ENCODE peak calls at places on chromosomes 5 and 9, in nine cellular contexts. C, R, V, H, U, Z, S, P and O are unnamed samples.

GRCh38 chr5:126681970-126682369 is 81.2 kb downstream of the PHAX start:
- DNase-seq in H (no peak), Z (no peak), S (no peak), V (no peak), C (no peak), R (no peak), P (no peak), U (no peak), O (no peak)

GRCh38 chr5:93674138-93674537 is 67.3 kb downstream of the POU5F2 start:
- DNase-seq in V (no peak), P (no peak), C (no peak), H (no peak), R (no peak), U (no peak), Z (no peak), S (no peak), O (no peak)

GRCh38 chr5:146722361-146722779 is 156.2 kb downstream of the PPP2R2B start:
- DNase-seq in S (no peak), Z (no peak), P (no peak), U (no peak), V (no peak), C (no peak), R (no peak), H (no peak), O (no peak)

GRCh38 chr9:109901191-109901590 is 121.2 kb downstream of the PALM2AKAP2 start:
- DNase-seq in S (no peak), R (no peak), C (no peak), H (no peak), U (no peak), P (no peak), V (no peak), Z (no peak), O (no peak)

GRCh38 chr5:134536876-134537275 is 11.4 kb downstream of the JADE2 start:
- DNase-seq in C (no peak), U (no peak), H (no peak), V (no peak), S (no peak), P (no peak), R (no peak), Z (no peak), O (no peak)

GRCh38 chr9:38207247-38207778 is 138.3 kb upstream of the SHB start:
- DNase-seq in C (peak; percentile 16), V (no peak), H (no peak), R (no peak), U (no peak), P (no peak), Z (no peak), S (no peak), O (no peak)

GRCh38 chr5:53170748-53171349 is 61.3 kb upstream of the MOCS2 start:
- DNase-seq in Z (no peak), S (no peak), P (peak; percentile 53), C (no peak), U (no peak), H (no peak), R (peak; percentile 32), V (no peak), O (no peak)

GRCh38 chr5:154331267-154331666 is 114.5 kb upstream of the SAP30L start:
- DNase-seq in R (no peak), U (no peak), Z (no peak), H (no peak), P (no peak), V (no peak), C (no peak), S (no peak), O (no peak)

GRCh38 chr9:15133488-15133887 is 173.5 kb downstream of the TTC39B start:
- DNase-seq in C (no peak), S (no peak), V (no peak), Z (no peak), R (no peak), U (no peak), H (no peak), P (no peak), O (no peak)

GRCh38 chr9:88917375-88917774 is 73.9 kb upstream of the S1PR3 start:
- DNase-seq in V (no peak), P (no peak), U (no peak), H (no peak), R (no peak), Z (no peak), S (no peak), C (no peak), O (no peak)

GRCh38 chr5:16461782-16462181 is 3.8 kb downstream of the ZNF622 start:
- DNase-seq in P (no peak), S (no peak), U (no peak), H (no peak), Z (no peak), V (no peak), C (no peak), R (no peak), O (no peak)

GRCh38 chr5:145936401-145937131 is at the start of gene SH3RF2:
- DNase-seq in R (peak; percentile 85), S (no peak), U (peak; percentile 65), V (peak; percentile 55), Z (no peak), C (peak; percentile 95), P (peak; percentile 96), H (peak; percentile 46), O (peak; percentile 73)

GRCh38 chr9:77640741-77641580 is 7.2 kb downstream of the GNA14 start:
- DNase-seq in R (no peak), H (no peak), V (no peak), U (no peak), P (no peak), S (no peak), C (no peak), Z (no peak), O (no peak)

GRCh38 chr9:120474579-120475243 is 105.3 kb downstream of the CDK5RAP2 start:
- DNase-seq in S (no peak), R (no peak), H (peak; percentile 34), Z (no peak), C (no peak), V (no peak), P (no peak), U (no peak), O (no peak)

GRCh38 chr9:137320555-137321384 is 18.7 kb upstream of the NRARP start:
- DNase-seq in V (no peak), R (no peak), U (peak; percentile 59), S (peak; percentile 66), H (no peak), C (peak; percentile 64), Z (peak; percentile 90), P (peak; percentile 65), O (peak; percentile 23)

GRCh38 chr5:157612071-157612476 is 36.5 kb upstream of the ADAM19 start:
- DNase-seq in R (no peak), V (no peak), H (no peak), U (no peak), C (no peak), Z (no peak), P (no peak), S (no peak), O (no peak)

DNA sequence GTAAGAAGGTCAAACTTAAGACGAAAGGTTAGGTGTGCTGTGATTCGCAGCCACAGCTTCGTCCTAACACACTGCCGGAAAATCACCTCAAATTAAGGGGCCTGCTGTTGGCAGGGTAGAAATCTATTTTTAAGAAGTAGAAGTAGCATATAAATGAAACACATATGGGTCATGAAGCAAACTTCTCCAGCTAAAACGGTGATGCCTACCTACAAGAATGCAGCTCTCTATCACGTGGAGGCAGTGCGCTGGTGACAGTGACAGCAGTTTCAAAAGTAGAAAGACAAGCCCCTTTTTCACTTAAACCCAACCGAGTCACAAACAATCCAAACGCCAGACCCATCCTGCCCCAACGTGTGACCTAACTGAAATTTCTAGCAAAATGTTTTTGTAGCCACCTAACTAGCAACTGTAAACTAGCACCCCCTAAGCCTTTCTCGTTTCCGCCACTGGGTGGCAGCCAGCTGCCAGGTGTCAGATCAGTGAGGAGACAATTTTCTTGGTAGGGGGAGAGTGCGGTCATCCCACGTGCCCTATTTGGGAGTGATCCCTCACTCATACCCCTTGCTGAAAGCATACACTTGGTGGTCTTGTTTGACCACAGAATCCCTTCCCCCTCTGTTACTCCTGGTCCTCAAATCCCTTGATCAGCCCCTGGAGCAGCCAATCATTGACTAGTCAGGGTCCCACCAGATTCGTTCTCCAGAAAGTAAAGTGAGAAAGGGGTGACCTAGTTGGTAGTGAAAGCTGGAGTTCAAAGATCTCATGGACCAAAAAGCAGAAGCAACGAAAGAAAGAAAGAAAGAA is 71.8 kb upstream of the MAMDC2 start:
- DNase-seq in C (peak; percentile 85), Z (peak; percentile 81), S (peak; percentile 26), R (peak; percentile 36), H (peak; percentile 47), V (peak; percentile 71), U (peak; percentile 88), P (peak; percentile 87), O (peak; percentile 60)
- TF ChIP-seq POLR2AphosphoS5 in C (no peak), Z (no peak), S (no peak), R (no peak), H (no peak), V (no peak), U (no peak), P (no peak), O (no peak)

GRCh38 chr5:372556-372910 is 51.0 kb downstream of the AHRR start:
- DNase-seq in S (no peak), V (no peak), U (no peak), Z (peak; percentile 56), P (no peak), C (peak; percentile 40), R (no peak), H (peak; percentile 18), O (peak; percentile 20)

GRCh38 chr5:370311-370958 is 48.9 kb downstream of the AHRR start:
- DNase-seq in C (peak; percentile 32), V (no peak), U (no peak), R (no peak), S (no peak), P (no peak), Z (peak; percentile 31), H (peak; percentile 17), O (peak; percentile 21)

GRCh38 chr5:370959-371810 is 49.7 kb downstream of the AHRR start:
- DNase-seq in U (no peak), V (peak; percentile 34), Z (peak; percentile 61), H (peak; percentile 17), P (no peak), C (peak; percentile 42), S (no peak), R (no peak), O (peak; percentile 22)

GRCh38 chr5:372911-373709 is 51.6 kb downstream of the AHRR start:
- DNase-seq in R (no peak), C (peak; percentile 60), U (no peak), P (peak; percentile 44), H (peak; percentile 21), V (no peak), S (no peak), Z (peak; percentile 77), O (peak; percentile 38)

GRCh38 chr5:371811-372555 is 50.5 kb downstream of the AHRR start:
- DNase-seq in H (peak; percentile 17), V (peak; percentile 43), P (no peak), U (no peak), S (no peak), R (no peak), C (peak; percentile 42), Z (peak; percentile 54), O (peak; percentile 23)
- TF ChIP-seq POLR2AphosphoS5 in H (no peak), V (no peak), P (no peak), U (no peak), S (no peak), R (no peak), C (no peak), Z (no peak), O (no peak)

GRCh38 chr5:144102361-144102760 is 68.1 kb downstream of the YIPF5 start:
- DNase-seq in U (no peak), V (no peak), C (no peak), P (no peak), R (no peak), H (no peak), Z (no peak), S (no peak), O (no peak)
- TF ChIP-seq POLR2AphosphoS5 in U (no peak), V (no peak), C (no peak), P (no peak), R (no peak), H (no peak), Z (no peak), S (no peak), O (no peak)

GRCh38 chr5:80967500-80968181 is 7.5 kb downstream of the RASGRF2 start:
- DNase-seq in V (no peak), Z (no peak), U (peak; percentile 81), R (no peak), H (peak; percentile 26), S (no peak), P (no peak), C (no peak), O (no peak)
- TF ChIP-seq POLR2AphosphoS5 in V (peak; percentile 54), Z (no peak), U (peak; percentile 51), R (no peak), H (no peak), S (no peak), P (no peak), C (no peak), O (no peak)